ENCODE peak calls at places on chromosome 16, in eight cellular contexts. One of them, this sample, is unnamed.

GRCh38 chr16:35631261-35631945 is 2172.0 kb downstream of the TP53TG3F start:
- DNase-seq in AG20443: no peak
- DNase-seq in stimulated activated naive B cell treated with anti-CD40 and anti-IgM and Interleukin-4, amounts not matched to agents 10 μg/mL and 1 μg/mL and 100 μg/mL, for 72 hours: no peak
- DNase-seq in NCI-H1092 treated with DMSO at 0.1 percent for 48 hours: no peak
- DNase-seq in stimulated activated CD4-positive, alpha-beta T cell treated with anti-CD3 and anti-CD28 coated beads, Interleukin-2, amount 100 ng/mL, for 48 hours: no peak
- DNase-seq in left ventricle myocardium inferior: no peak
- DNase-seq in globus pallidus: no peak
- DNase-seq in NCI-H460: no peak
- DNase-seq in this sample: no peak

GRCh38 chr16:75254359-75254837 is 3.0 kb upstream of the BCAR1 start:
- DNase-seq in AG20443: peak; percentile 92
- DNase-seq in globus pallidus: no peak
- DNase-seq in NCI-H1092 treated with DMSO at 0.1 percent for 48 hours: no peak
- DNase-seq in NCI-H460: peak; percentile 83
- DNase-seq in stimulated activated naive B cell treated with anti-CD40 and anti-IgM and Interleukin-4, amounts not matched to agents 10 μg/mL and 1 μg/mL and 100 μg/mL, for 72 hours: no peak
- DNase-seq in stimulated activated CD4-positive, alpha-beta T cell treated with anti-CD3 and anti-CD28 coated beads, Interleukin-2, amount 100 ng/mL, for 48 hours: no peak
- DNase-seq in left ventricle myocardium inferior: no peak
- DNase-seq in this sample: no peak

GRCh38 chr16:79673635-79674034 is 73.1 kb upstream of the MAF start:
- DNase-seq in NCI-H460: no peak
- DNase-seq in NCI-H1092 treated with DMSO at 0.1 percent for 48 hours: no peak
- DNase-seq in AG20443: no peak
- DNase-seq in stimulated activated naive B cell treated with anti-CD40 and anti-IgM and Interleukin-4, amounts not matched to agents 10 μg/mL and 1 μg/mL and 100 μg/mL, for 72 hours: no peak
- DNase-seq in globus pallidus: no peak
- DNase-seq in left ventricle myocardium inferior: no peak
- DNase-seq in stimulated activated CD4-positive, alpha-beta T cell treated with anti-CD3 and anti-CD28 coated beads, Interleukin-2, amount 100 ng/mL, for 48 hours: no peak
- DNase-seq in this sample: no peak

GRCh38 chr16:88651276-88651988 is 579 bp upstream of the CYBA start:
- DNase-seq in NCI-H460: peak; percentile 50
- DNase-seq in stimulated activated CD4-positive, alpha-beta T cell treated with anti-CD3 and anti-CD28 coated beads, Interleukin-2, amount 100 ng/mL, for 48 hours: peak; percentile 65
- DNase-seq in NCI-H1092 treated with DMSO at 0.1 percent for 48 hours: no peak
- DNase-seq in globus pallidus: no peak
- DNase-seq in left ventricle myocardium inferior: peak; percentile 48
- DNase-seq in AG20443: no peak
- DNase-seq in stimulated activated naive B cell treated with anti-CD40 and anti-IgM and Interleukin-4, amounts not matched to agents 10 μg/mL and 1 μg/mL and 100 μg/mL, for 72 hours: peak; percentile 94
- DNase-seq in this sample: no peak

GRCh38 chr16:2518823-2519710 is 1.1 kb upstream of the AMDHD2 start:
- DNase-seq in NCI-H1092 treated with DMSO at 0.1 percent for 48 hours: no peak
- DNase-seq in globus pallidus: no peak
- DNase-seq in NCI-H460: no peak
- DNase-seq in stimulated activated CD4-positive, alpha-beta T cell treated with anti-CD3 and anti-CD28 coated beads, Interleukin-2, amount 100 ng/mL, for 48 hours: no peak
- DNase-seq in AG20443: no peak
- DNase-seq in stimulated activated naive B cell treated with anti-CD40 and anti-IgM and Interleukin-4, amounts not matched to agents 10 μg/mL and 1 μg/mL and 100 μg/mL, for 72 hours: no peak
- DNase-seq in left ventricle myocardium inferior: no peak
- DNase-seq in this sample: no peak

GRCh38 chr16:85422124-85422373 is 191.1 kb upstream of the GSE1 start:
- DNase-seq in left ventricle myocardium inferior: no peak
- DNase-seq in NCI-H460: no peak
- DNase-seq in stimulated activated CD4-positive, alpha-beta T cell treated with anti-CD3 and anti-CD28 coated beads, Interleukin-2, amount 100 ng/mL, for 48 hours: no peak
- DNase-seq in stimulated activated naive B cell treated with anti-CD40 and anti-IgM and Interleukin-4, amounts not matched to agents 10 μg/mL and 1 μg/mL and 100 μg/mL, for 72 hours: no peak
- DNase-seq in NCI-H1092 treated with DMSO at 0.1 percent for 48 hours: no peak
- DNase-seq in globus pallidus: no peak
- DNase-seq in AG20443: no peak
- DNase-seq in this sample: no peak

GRCh38 chr16:28543072-28543471 is 4.3 kb upstream of the NUPR1 start:
- DNase-seq in stimulated activated naive B cell treated with anti-CD40 and anti-IgM and Interleukin-4, amounts not matched to agents 10 μg/mL and 1 μg/mL and 100 μg/mL, for 72 hours: no peak
- DNase-seq in NCI-H1092 treated with DMSO at 0.1 percent for 48 hours: peak; percentile 10
- DNase-seq in globus pallidus: peak; percentile 33
- DNase-seq in left ventricle myocardium inferior: no peak
- DNase-seq in AG20443: no peak
- DNase-seq in NCI-H460: no peak
- DNase-seq in stimulated activated CD4-positive, alpha-beta T cell treated with anti-CD3 and anti-CD28 coated beads, Interleukin-2, amount 100 ng/mL, for 48 hours: no peak
- DNase-seq in this sample: no peak

GRCh38 chr16:47492428-47493357 is 31.6 kb downstream of the PHKB start:
- DNase-seq in NCI-H460: no peak
- DNase-seq in AG20443: peak; percentile 70
- DNase-seq in stimulated activated naive B cell treated with anti-CD40 and anti-IgM and Interleukin-4, amounts not matched to agents 10 μg/mL and 1 μg/mL and 100 μg/mL, for 72 hours: peak; percentile 82
- DNase-seq in NCI-H1092 treated with DMSO at 0.1 percent for 48 hours: no peak
- DNase-seq in left ventricle myocardium inferior: peak; percentile 82
- DNase-seq in stimulated activated CD4-positive, alpha-beta T cell treated with anti-CD3 and anti-CD28 coated beads, Interleukin-2, amount 100 ng/mL, for 48 hours: no peak
- DNase-seq in globus pallidus: peak; percentile 51
- DNase-seq in this sample: peak; percentile 43

GRCh38 chr16:30567160-30567990 is 4.1 kb downstream of the ZNF688 start:
- DNase-seq in stimulated activated naive B cell treated with anti-CD40 and anti-IgM and Interleukin-4, amounts not matched to agents 10 μg/mL and 1 μg/mL and 100 μg/mL, for 72 hours: no peak
- DNase-seq in NCI-H460: no peak
- DNase-seq in left ventricle myocardium inferior: no peak
- DNase-seq in AG20443: no peak
- DNase-seq in globus pallidus: no peak
- DNase-seq in NCI-H1092 treated with DMSO at 0.1 percent for 48 hours: no peak
- DNase-seq in stimulated activated CD4-positive, alpha-beta T cell treated with anti-CD3 and anti-CD28 coated beads, Interleukin-2, amount 100 ng/mL, for 48 hours: peak; percentile 51
- DNase-seq in this sample: peak; percentile 24